ENCODE peak calls at places on chromosomes 12 and 14, in nine cellular contexts. Z, Q, L, K, B, C, F, H and N are unnamed samples.

GRCh38 chr12:99259040-99259934 is 388.3 kb upstream of the GARIN6 start:
- DNase-seq in Z (no peak), Q (no peak), L (no peak), K (no peak), B (no peak), C (no peak), F (no peak), H (no peak), N (no peak)

GRCh38 chr14:35353409-35354172 is 51.0 kb downstream of the NFKBIA start:
- DNase-seq in Z (no peak), Q (no peak), L (no peak), K (no peak), B (no peak), C (no peak), F (peak), H (no peak), N (peak)

GRCh38 chr12:96902076-96902475 is 5.0 kb upstream of the NEDD1 start:
- DNase-seq in Z (no peak), Q (no peak), L (no peak), K (no peak), B (no peak), C (no peak), F (no peak), H (no peak), N (no peak)

GRCh38 chr12:30853561-30854133 is 72.9 kb upstream of the TSPAN11 start:
- DNase-seq in Z (no peak), Q (no peak), L (no peak), K (no peak), B (no peak), C (no peak), F (no peak), H (no peak), N (no peak)

GRCh38 chr14:105315211-105315721 is 718 bp downstream of the PACS2 start:
- DNase-seq in Z (peak), Q (no peak), L (no peak), K (peak), B (no peak), C (peak), F (peak), H (no peak), N (no peak)

GRCh38 chr12:104667139-104667538 is 210.4 kb downstream of the CHST11 start:
- DNase-seq in Z (peak), Q (no peak), L (no peak), K (no peak), B (no peak), C (no peak), F (no peak), H (no peak), N (no peak)

GRCh38 chr12:807041-807717 is 54.8 kb downstream of the WNK1 start:
- DNase-seq in Z (no peak), Q (no peak), L (no peak), K (no peak), B (no peak), C (no peak), F (no peak), H (no peak), N (no peak)

GRCh38 chr12:66237505-66238175 is 48.6 kb downstream of the IRAK3 start:
- DNase-seq in Z (no peak), Q (no peak), L (no peak), K (no peak), B (no peak), C (no peak), F (no peak), H (no peak), N (peak)

GRCh38 chr12:2234951-2235350 is 182.2 kb downstream of the CACNA1C start:
- DNase-seq in Z (no peak), Q (no peak), L (no peak), K (no peak), B (no peak), C (no peak), F (no peak), H (no peak), N (no peak)

GRCh38 chr12:68932701-68933563 is at the start of gene CPM:
- DNase-seq in Z (peak), Q (no peak), L (peak), K (peak), B (no peak), C (peak), F (peak), H (no peak), N (no peak)

GRCh38 chr12:80702889-80703605 is 4.4 kb upstream of the MYF6 start:
- DNase-seq in Z (no peak), Q (peak), L (no peak), K (no peak), B (peak), C (no peak), F (no peak), H (no peak), N (no peak)

GRCh38 chr14:35821546-35822411 is 4.4 kb upstream of the BRMS1L start:
- DNase-seq in Z (peak), Q (peak), L (no peak), K (no peak), B (no peak), C (no peak), F (no peak), H (no peak), N (no peak)

GRCh38 chr12:30992381-30992780 is 65.8 kb downstream of the TSPAN11 start:
- DNase-seq in Z (no peak), Q (no peak), L (no peak), K (no peak), B (no peak), C (no peak), F (no peak), H (no peak), N (no peak)

GRCh38 chr14:74541225-74541624 is 47.7 kb downstream of the ISCA2 start:
- DNase-seq in Z (no peak), Q (no peak), L (no peak), K (no peak), B (no peak), C (no peak), F (no peak), H (no peak), N (no peak)

GRCh38 chr12:16012086-16012485 is 101.0 kb downstream of the DERA start:
- DNase-seq in Z (peak), Q (peak), L (no peak), K (peak), B (peak), C (no peak), F (peak), H (peak), N (no peak)

GRCh38 chr14:36666416-36667206 is 5.0 kb downstream of the PAX9 start:
- DNase-seq in Z (no peak), Q (no peak), L (no peak), K (no peak), B (no peak), C (no peak), F (no peak), H (no peak), N (no peak)

GRCh38 chr12:89062996-89063395 is 289.3 kb downstream of the DUSP6 start:
- DNase-seq in Z (no peak), Q (no peak), L (no peak), K (no peak), B (no peak), C (no peak), F (no peak), H (no peak), N (no peak)

GRCh38 chr12:94266796-94267529 is 118.6 kb downstream of the PLXNC1 start:
- DNase-seq in Z (no peak), Q (peak), L (no peak), K (no peak), B (peak), C (no peak), F (no peak), H (peak), N (no peak)

GRCh38 chr14:75165586-75166391 is 10.6 kb downstream of the TMED10 start:
- DNase-seq in Z (peak), Q (peak), L (no peak), K (no peak), B (peak), C (no peak), F (no peak), H (peak), N (no peak)

GRCh38 chr12:116298578-116298977 is 21.1 kb upstream of the MED13L start:
- DNase-seq in Z (no peak), Q (no peak), L (no peak), K (no peak), B (no peak), C (no peak), F (no peak), H (no peak), N (no peak)

GRCh38 chr12:52607314-52607713 is 6.1 kb upstream of the KRT72 start:
- DNase-seq in Z (no peak), Q (no peak), L (no peak), K (peak), B (no peak), C (no peak), F (no peak), H (no peak), N (no peak)

GRCh38 chr12:2259368-2259767 is 206.6 kb downstream of the CACNA1C start:
- DNase-seq in Z (no peak), Q (no peak), L (no peak), K (no peak), B (no peak), C (no peak), F (no peak), H (no peak), N (no peak)

GRCh38 chr12:127327986-127328385 is 939.0 kb upstream of the TMEM132C start:
- DNase-seq in Z (no peak), Q (no peak), L (no peak), K (no peak), B (no peak), C (no peak), F (no peak), H (no peak), N (no peak)

GRCh38 chr12:1880153-1880845 is 38.2 kb downstream of the CACNA2D4 start:
- DNase-seq in Z (no peak), Q (no peak), L (no peak), K (peak), B (no peak), C (no peak), F (peak), H (no peak), N (no peak)

GRCh38 chr14:105943973-105944602 is 417.7 kb downstream of the TMEM121 start:
- DNase-seq in Z (no peak), Q (no peak), L (no peak), K (no peak), B (no peak), C (no peak), F (no peak), H (no peak), N (no peak)

GRCh38 chr14:105843444-105844046 is 317.2 kb downstream of the TMEM121 start:
- DNase-seq in Z (no peak), Q (no peak), L (no peak), K (peak), B (no peak), C (peak), F (no peak), H (no peak), N (no peak)

GRCh38 chr14:98931911-98932310 is 340.1 kb downstream of the BCL11B start:
- DNase-seq in Z (no peak), Q (no peak), L (peak), K (no peak), B (no peak), C (no peak), F (no peak), H (no peak), N (no peak)

GRCh38 chr12:133235401-133236112 is at the start of gene ANHX:
- DNase-seq in Z (no peak), Q (no peak), L (no peak), K (no peak), B (no peak), C (no peak), F (no peak), H (no peak), N (no peak)
- H3K4me3 ChIP-seq in Z (no peak), Q (no peak), L (no peak), K (no peak), B (no peak), C (no peak), F (no peak), H (no peak), N (no peak)

DNA sequence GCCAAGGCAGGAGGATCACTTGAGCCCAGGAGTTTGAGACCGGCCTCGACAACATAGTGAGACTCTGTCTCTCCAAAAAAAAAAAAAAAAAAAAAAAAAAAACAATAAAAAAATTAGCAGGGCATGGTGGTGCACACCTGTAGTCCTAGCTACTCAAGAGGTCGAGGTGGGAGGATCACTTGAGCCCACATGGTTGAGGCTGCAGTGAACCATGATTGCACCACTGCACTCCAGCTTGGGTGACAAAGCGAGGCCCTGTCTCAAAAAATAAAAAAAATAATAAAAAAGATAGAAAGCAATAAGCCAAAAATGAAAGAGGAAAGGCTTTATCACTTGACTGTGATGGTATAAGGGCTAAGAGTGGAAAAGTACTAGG is 10.2 kb upstream of the PEBP1 start:
- DNase-seq in Z (no peak), Q (no peak), L (no peak), K (no peak), B (no peak), C (peak), F (no peak), H (no peak), N (no peak)
- TF ChIP-seq CTCF in Z (no peak), Q (no peak), L (no peak), K (no peak), B (no peak), C (no peak), F (no peak), H (no peak), N (no peak)

GRCh38 chr12:54125950-54126695 is 62.7 kb downstream of the SMUG1 start:
- DNase-seq in Z (peak), Q (no peak), L (no peak), K (no peak), B (no peak), C (no peak), F (peak), H (peak), N (no peak)

GRCh38 chr12:54128466-54128865 is 60.3 kb downstream of the SMUG1 start:
- DNase-seq in Z (no peak), Q (no peak), L (no peak), K (no peak), B (no peak), C (no peak), F (no peak), H (no peak), N (no peak)

GRCh38 chr12:54129028-54129903 is 59.5 kb downstream of the SMUG1 start:
- DNase-seq in Z (no peak), Q (no peak), L (no peak), K (no peak), B (no peak), C (no peak), F (no peak), H (no peak), N (no peak)

GRCh38 chr12:54127538-54128259 is 61.1 kb downstream of the SMUG1 start:
- DNase-seq in Z (no peak), Q (no peak), L (no peak), K (no peak), B (no peak), C (no peak), F (no peak), H (no peak), N (no peak)

DNA sequence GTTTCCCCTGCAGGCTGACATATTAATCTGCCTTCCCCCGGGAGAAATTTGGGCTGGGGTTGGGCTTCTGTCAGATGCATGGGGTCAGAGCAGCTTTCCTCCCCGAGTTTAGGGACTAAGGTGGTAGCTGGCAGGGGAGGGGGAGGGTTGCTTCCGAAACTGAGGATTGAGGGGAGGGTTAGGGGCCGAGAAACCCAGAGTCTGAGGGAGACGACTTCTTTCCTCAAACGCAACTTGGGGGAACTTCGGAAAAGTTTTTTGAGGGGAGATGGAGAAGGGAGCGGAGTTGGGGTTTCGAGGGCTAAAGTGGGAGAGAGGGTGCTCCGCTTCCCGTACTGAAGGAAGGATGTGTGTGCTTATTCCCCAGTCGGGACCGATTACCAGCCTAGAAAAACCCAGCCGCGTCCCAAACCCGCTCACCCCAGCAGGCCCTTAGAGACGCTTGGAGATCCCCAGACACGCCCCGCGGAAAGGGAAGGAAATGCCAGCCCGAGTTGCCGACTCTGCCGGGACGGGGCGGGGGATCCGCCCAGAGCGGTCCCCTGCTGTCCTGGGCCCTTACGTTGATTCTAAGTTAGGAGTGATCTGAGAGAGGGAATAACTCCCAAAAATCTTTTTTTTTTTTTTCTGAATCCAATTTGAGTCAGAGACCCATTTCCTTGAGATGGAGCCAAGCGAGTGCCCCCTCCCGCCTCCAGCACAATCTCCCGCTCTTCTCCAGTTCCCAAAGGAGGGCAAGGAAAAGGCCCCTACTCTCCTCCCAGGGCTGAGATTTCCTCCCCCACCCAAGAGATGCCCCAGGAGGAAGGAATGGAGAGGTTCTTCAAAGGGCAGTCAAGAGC is 61.9 kb downstream of the SMUG1 start:
- DNase-seq in Z (peak), Q (peak), L (no peak), K (peak), B (no peak), C (no peak), F (peak), H (peak), N (no peak)
- H3K4me3 ChIP-seq in Z (peak), Q (peak), L (peak), K (peak), B (peak), C (peak), F (peak), H (peak), N (no peak)

GRCh38 chr14:81673930-81674329 is 140.3 kb upstream of the SEL1L start:
- DNase-seq in Z (no peak), Q (no peak), L (no peak), K (no peak), B (no peak), C (no peak), F (no peak), H (no peak), N (no peak)
- TF ChIP-seq CTCF in Z (no peak), Q (no peak), L (no peak), K (no peak), B (no peak), C (no peak), F (no peak), H (no peak), N (peak)

DNA sequence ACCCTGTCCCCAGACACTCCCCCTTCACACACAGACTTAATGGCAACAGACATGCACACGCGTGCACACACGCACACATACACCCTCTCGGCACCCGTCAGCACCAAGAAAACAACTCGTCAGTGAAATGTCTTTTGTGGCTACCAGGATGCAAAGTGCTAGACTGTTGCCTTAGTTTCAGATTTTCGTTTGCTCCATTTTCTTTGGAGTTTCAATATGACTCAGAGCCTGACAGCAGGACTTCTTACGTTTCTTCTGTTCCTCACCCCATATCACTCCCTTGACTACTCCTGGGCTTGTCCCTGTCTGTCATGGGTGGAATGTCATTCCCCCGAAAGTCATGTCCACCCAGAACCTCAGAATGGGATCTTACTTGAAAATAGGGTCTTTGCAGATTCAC is 182.9 kb downstream of the GLT1D1 start:
- DNase-seq in Z (no peak), Q (no peak), L (no peak), K (no peak), B (no peak), C (no peak), F (no peak), H (no peak), N (no peak)
- H3K4me3 ChIP-seq in Z (no peak), Q (no peak), L (no peak), K (no peak), B (no peak), C (no peak), F (no peak), H (no peak), N (no peak)

DNA sequence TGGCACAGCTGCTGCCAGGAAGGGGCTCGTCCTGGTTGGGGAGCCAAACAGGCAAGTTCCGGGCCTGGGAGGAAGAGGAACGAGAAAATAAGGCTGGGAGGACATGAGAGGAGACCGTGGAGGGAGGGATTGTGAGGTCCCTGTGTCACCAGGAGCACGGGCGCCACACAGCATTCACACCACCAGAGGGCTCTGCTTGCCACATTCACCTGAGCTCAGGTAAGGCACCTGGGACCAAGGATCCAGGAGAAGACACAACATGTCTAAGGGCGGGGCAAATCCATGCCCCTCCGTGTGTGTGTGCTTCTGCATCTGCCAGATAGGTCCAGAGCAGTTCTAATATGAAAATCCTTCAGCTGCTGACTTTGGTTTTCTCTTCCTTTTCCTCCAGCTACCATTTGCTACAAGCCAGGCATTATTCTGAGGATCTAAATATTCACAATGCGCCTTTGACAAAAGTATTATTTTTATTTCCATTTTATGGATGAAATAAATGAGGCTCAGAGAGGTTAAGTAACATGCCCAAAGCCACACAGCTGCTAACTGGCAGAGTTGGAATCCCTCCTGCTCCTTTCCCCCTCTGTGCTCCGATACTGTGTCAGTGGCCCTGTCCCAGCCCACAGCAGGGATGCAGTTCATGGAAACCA is 14.6 kb downstream of the RAPGEF3 start:
- DNase-seq in Z (peak), Q (no peak), L (peak), K (no peak), B (no peak), C (peak), F (no peak), H (no peak), N (no peak)
- TF ChIP-seq CTCF in Z (peak), Q (peak), L (peak), K (no peak), B (peak), C (peak), F (peak), H (peak), N (peak)

GRCh38 chr14:99981806-99982205 is 83.4 kb upstream of the EVL start:
- DNase-seq in Z (no peak), Q (no peak), L (no peak), K (no peak), B (no peak), C (no peak), F (no peak), H (no peak), N (no peak)

GRCh38 chr14:99980299-99980698 is 84.9 kb upstream of the EVL start:
- DNase-seq in Z (peak), Q (no peak), L (no peak), K (no peak), B (no peak), C (no peak), F (no peak), H (no peak), N (peak)

GRCh38 chr14:99986416-99986815 is 78.8 kb upstream of the EVL start:
- DNase-seq in Z (no peak), Q (no peak), L (no peak), K (no peak), B (no peak), C (no peak), F (no peak), H (no peak), N (no peak)

GRCh38 chr14:99983251-99984012 is 81.8 kb upstream of the EVL start:
- DNase-seq in Z (no peak), Q (no peak), L (no peak), K (no peak), B (no peak), C (no peak), F (no peak), H (no peak), N (no peak)

GRCh38 chr14:99982449-99983250 is 82.6 kb upstream of the EVL start:
- DNase-seq in Z (no peak), Q (peak), L (peak), K (no peak), B (peak), C (no peak), F (no peak), H (peak), N (no peak)
- H3K4me3 ChIP-seq in Z (no peak), Q (no peak), L (no peak), K (no peak), B (no peak), C (no peak), F (no peak), H (no peak), N (no peak)